ENCODE peak calls at places on chromosomes 1 and 21, in five cellular contexts. R is K562, T is IMR-90, L is SK-N-SH, J is GM12878. D is an unnamed sample.

GRCh38 chr1:240515505-240515904 is 96.5 kb downstream of the GREM2 start:
- DNase-seq in R (no peak), T (peak; percentile 43), L (no peak), J (no peak), D (no peak)

GRCh38 chr1:9061949-9062555 is 7.4 kb downstream of the SLC2A5 start:
- DNase-seq in R (no peak), T (no peak), L (no peak), J (no peak), D (no peak)

GRCh38 chr1:1775364-1776226 is 2.7 kb downstream of the NADK start:
- DNase-seq in R (peak; percentile 34), T (no peak), L (no peak), J (no peak), D (no peak)

GRCh38 chr1:92832537-92833160 is 809 bp downstream of the RPL5 start:
- DNase-seq in R (no peak), T (no peak), L (no peak), J (no peak), D (no peak)

GRCh38 chr1:28249879-28250295 is 9.4 kb upstream of the SESN2 start:
- DNase-seq in R (no peak), T (no peak), L (no peak), J (no peak), D (no peak)

GRCh38 chr1:240107058-240107684 is 15.5 kb downstream of the FMN2 start:
- DNase-seq in R (no peak), T (peak; percentile 88), L (no peak), J (no peak), D (no peak)

GRCh38 chr1:223203011-223203410 is 60.0 kb upstream of the TLR5 start:
- DNase-seq in R (no peak), T (no peak), L (no peak), J (no peak), D (no peak)

GRCh38 chr1:10979483-10979920 is 33.0 kb upstream of the TARDBP start:
- DNase-seq in R (no peak), T (no peak), L (no peak), J (no peak), D (no peak)

GRCh38 chr1:36384542-36385409 is 948 bp downstream of the STK40 start:
- DNase-seq in R (peak; percentile 84), T (no peak), L (peak; percentile 41), J (no peak), D (no peak)

GRCh38 chr1:93474291-93474690 is 26.4 kb downstream of the FNBP1L start:
- DNase-seq in R (no peak), T (no peak), L (no peak), J (no peak), D (no peak)

GRCh38 chr1:29703596-29703995 is 467.3 kb downstream of the PTPRU start:
- DNase-seq in R (peak; percentile 36), T (peak; percentile 54), L (peak; percentile 81), J (no peak), D (peak; percentile 65)

GRCh38 chr1:1144843-1145546 is 28.7 kb upstream of the TTLL10 start:
- DNase-seq in R (peak; percentile 39), T (no peak), L (no peak), J (no peak), D (no peak)

GRCh38 chr1:223515416-223515815 is 122.2 kb downstream of the CCDC185 start:
- DNase-seq in R (no peak), T (no peak), L (no peak), J (no peak), D (no peak)

GRCh38 chr1:64471218-64471719 is 1.3 kb downstream of the CACHD1 start:
- DNase-seq in R (no peak), T (no peak), L (peak; percentile 85), J (no peak), D (no peak)

GRCh38 chr1:110557481-110557880 is 38.5 kb upstream of the KCNA10 start:
- DNase-seq in R (no peak), T (no peak), L (no peak), J (no peak), D (no peak)

GRCh38 chr1:183733610-183734219 is 71.2 kb upstream of the RGL1 start:
- DNase-seq in R (no peak), T (no peak), L (no peak), J (no peak), D (no peak)

GRCh38 chr1:183630748-183631147 is 4.8 kb downstream of the ARPC5 start:
- DNase-seq in R (no peak), T (peak; percentile 36), L (no peak), J (no peak), D (no peak)

GRCh38 chr21:45129231-45129923 is 55.0 kb downstream of the ADARB1 start:
- DNase-seq in R (no peak), T (peak; percentile 41), L (no peak), J (no peak), D (no peak)

GRCh38 chr1:14549897-14550635 is 48.4 kb upstream of the KAZN start:
- DNase-seq in R (no peak), T (no peak), L (no peak), J (no peak), D (no peak)

GRCh38 chr1:76998582-76999189 is 131.4 kb downstream of the ST6GALNAC5 start:
- DNase-seq in R (no peak), T (peak; percentile 62), L (no peak), J (no peak), D (peak; percentile 19)

GRCh38 chr1:150567717-150568561 is 11.5 kb downstream of the MCL1 start:
- DNase-seq in R (peak; percentile 71), T (peak; percentile 98), L (peak; percentile 56), J (no peak), D (peak; percentile 43)

GRCh38 chr1:164647211-164647610 is 88.2 kb downstream of the PBX1 start:
- DNase-seq in R (no peak), T (no peak), L (no peak), J (no peak), D (no peak)

DNA sequence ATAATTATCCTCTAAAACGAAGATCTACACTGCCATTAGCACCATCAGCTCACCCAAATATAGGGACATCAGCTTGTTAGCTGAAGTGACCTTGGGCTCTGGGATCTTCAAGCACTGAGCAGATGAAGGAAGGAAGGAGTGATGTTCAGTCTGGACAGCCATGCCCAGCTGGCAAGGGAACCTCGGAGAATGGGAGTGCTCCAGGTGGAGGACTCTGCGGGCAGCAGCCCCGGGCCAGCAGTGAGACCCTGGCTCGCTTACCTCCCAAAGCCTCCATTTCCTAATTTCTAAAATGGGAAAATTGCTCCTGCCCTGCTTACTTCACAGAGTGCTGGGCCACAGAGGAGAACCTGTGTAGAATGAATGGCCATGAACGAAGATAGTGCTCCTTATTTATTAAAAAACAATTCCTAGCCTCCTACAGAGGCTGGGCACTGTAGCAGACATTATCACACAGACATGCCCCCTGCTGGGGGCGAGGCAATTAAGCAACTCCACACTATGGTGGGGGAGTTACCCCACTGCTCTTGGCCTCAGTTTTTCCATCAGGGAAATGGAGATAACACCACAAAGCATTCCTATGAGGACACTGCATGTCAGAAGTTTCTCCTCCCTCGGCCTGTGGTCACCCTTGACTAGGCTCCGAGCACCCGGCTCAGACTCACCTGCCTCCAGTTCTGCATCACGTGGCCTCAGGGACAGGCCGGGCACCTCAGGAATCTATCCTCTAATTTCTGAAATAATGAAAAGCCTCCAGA is 117.6 kb downstream of the KCNN3 start:
- DNase-seq in R (peak; percentile 17), T (no peak), L (no peak), J (no peak), D (no peak)
- TF ChIP-seq RCOR1 in R (no peak), T (no peak), L (no peak), J (no peak), D (no peak)

GRCh38 chr1:154006136-154006535 is 15.6 kb downstream of the RPS27 start:
- DNase-seq in R (no peak), T (peak; percentile 86), L (no peak), J (no peak), D (no peak)
- TF ChIP-seq RCOR1 in R (no peak), T (no peak), L (no peak), J (no peak), D (no peak)

GRCh38 chr1:33824321-33824720 is 39.6 kb upstream of the HMGB4 start:
- DNase-seq in R (no peak), T (no peak), L (no peak), J (no peak), D (no peak)
- TF ChIP-seq RCOR1 in R (no peak), T (no peak), L (no peak), J (no peak), D (no peak)

GRCh38 chr1:42932442-42932941 is 26.2 kb downstream of the SLC2A1 start:
- DNase-seq in R (no peak), T (no peak), L (no peak), J (no peak), D (no peak)
- TF ChIP-seq RCOR1 in R (no peak), T (no peak), L (no peak), J (no peak), D (no peak)

GRCh38 chr1:218353656-218354055 is 8.5 kb downstream of the TGFB2 start:
- DNase-seq in R (no peak), T (no peak), L (no peak), J (no peak), D (no peak)

GRCh38 chr1:218350909-218351616 is 5.9 kb downstream of the TGFB2 start:
- DNase-seq in R (no peak), T (peak; percentile 89), L (no peak), J (no peak), D (no peak)

GRCh38 chr1:218350022-218350525 is 4.9 kb downstream of the TGFB2 start:
- DNase-seq in R (no peak), T (no peak), L (no peak), J (no peak), D (no peak)

GRCh38 chr1:218349365-218350021 is 4.4 kb downstream of the TGFB2 start:
- DNase-seq in R (no peak), T (no peak), L (no peak), J (no peak), D (no peak)

DNA sequence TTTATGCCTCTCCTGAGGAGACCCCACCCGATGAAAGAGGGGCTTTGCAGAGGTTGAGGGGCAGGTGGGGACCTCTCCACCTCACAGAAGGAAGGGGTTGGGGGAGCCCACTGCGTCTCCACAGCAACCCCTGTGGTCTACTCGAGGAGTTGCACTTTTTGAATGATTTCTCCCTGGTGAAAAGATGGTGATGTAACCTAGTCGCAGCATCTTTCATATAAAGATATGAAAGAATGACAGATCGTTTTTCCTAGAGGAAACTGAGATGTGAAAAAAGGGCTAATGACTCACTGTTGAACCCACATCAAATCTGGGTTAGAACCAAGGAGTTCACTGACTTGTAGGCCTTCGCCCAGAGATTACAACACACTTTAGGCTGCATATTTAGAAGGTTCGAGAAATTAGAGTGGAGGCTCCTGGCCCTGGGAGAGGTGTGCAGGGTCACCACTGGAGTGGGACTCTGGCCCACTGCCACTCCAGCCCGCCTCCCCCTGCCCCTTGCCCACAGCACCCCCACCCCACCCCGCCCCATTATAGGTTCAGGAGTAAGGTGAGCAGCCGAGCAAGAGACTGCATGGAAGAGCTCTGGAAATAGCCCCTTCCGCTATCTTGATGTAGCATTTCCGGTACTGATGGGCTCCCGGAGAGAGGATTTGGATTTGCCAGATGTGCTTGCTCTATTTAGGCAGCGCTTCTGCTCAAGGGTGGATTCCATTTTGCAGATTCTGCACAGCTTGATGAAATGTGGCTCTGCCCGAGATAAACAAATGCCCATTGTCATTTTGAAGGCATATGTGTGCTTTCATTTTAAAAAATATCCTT is 6.7 kb downstream of the TGFB2 start:
- DNase-seq in R (peak; percentile 32), T (peak; percentile 66), L (peak; percentile 52), J (no peak), D (peak; percentile 64)
- TF ChIP-seq RCOR1 in R (no peak), T (no peak), L (no peak), J (no peak), D (no peak)